ENCODE peak calls at places on chromosomes 16 and 17, in four cellular contexts. A is AG09319, N is left ventricle myocardium inferior, Y is fibroblast of lung. P is an unnamed sample.

GRCh38 chr17:75785016-75785769 is 587 bp downstream of the UNK start:
- DNase-seq in A (peak), N (peak), Y (peak), P (peak)

GRCh38 chr17:59165933-59166342 is 10.4 kb downstream of the PRR11 start:
- DNase-seq in A (peak), N (no peak), Y (peak), P (peak)

GRCh38 chr17:66032082-66032712 is 159.7 kb downstream of the CEP112 start:
- DNase-seq in A (no peak), N (no peak), Y (no peak), P (no peak)

GRCh38 chr16:81003610-81004460 is 2.9 kb downstream of the CMC2 start:
- DNase-seq in A (no peak), N (no peak), Y (peak), P (peak)

GRCh38 chr17:17876959-17877547 is 40.3 kb upstream of the SREBF1 start:
- DNase-seq in A (no peak), N (peak), Y (peak), P (peak)

GRCh38 chr17:42937712-42938596 is 26.3 kb downstream of the AARSD1 start:
- DNase-seq in A (no peak), N (no peak), Y (peak), P (peak)

GRCh38 chr17:290626-291025 is 62.0 kb downstream of the RPH3AL start:
- DNase-seq in A (no peak), N (no peak), Y (no peak), P (no peak)

GRCh38 chr17:46837521-46837920 is 13.9 kb upstream of the WNT9B start:
- DNase-seq in A (no peak), N (no peak), Y (no peak), P (no peak)

GRCh38 chr17:81546906-81547613 is 5.1 kb downstream of the FAAP100 start:
- DNase-seq in A (no peak), N (no peak), Y (no peak), P (no peak)

GRCh38 chr16:17134586-17134985 is 336.2 kb downstream of the XYLT1 start:
- DNase-seq in A (no peak), N (no peak), Y (no peak), P (no peak)

GRCh38 chr17:40452074-40452787 is 9.0 kb downstream of the IGFBP4 start:
- DNase-seq in A (no peak), N (no peak), Y (peak), P (peak)

GRCh38 chr17:57740225-57740528 is 4.9 kb downstream of the CCDC182 start:
- DNase-seq in A (no peak), N (no peak), Y (no peak), P (no peak)

GRCh38 chr17:57737450-57737849 is 7.6 kb downstream of the CCDC182 start:
- DNase-seq in A (no peak), N (no peak), Y (no peak), P (no peak)

GRCh38 chr17:57735230-57735629 is 9.9 kb downstream of the CCDC182 start:
- DNase-seq in A (no peak), N (no peak), Y (no peak), P (no peak)

GRCh38 chr17:57735707-57736106 is 9.4 kb downstream of the CCDC182 start:
- DNase-seq in A (no peak), N (no peak), Y (no peak), P (no peak)

GRCh38 chr17:57739402-57740224 is 5.5 kb downstream of the CCDC182 start:
- DNase-seq in A (no peak), N (no peak), Y (peak), P (peak)
- TF ChIP-seq CTCF in A (no peak), N (peak), Y (peak), P (peak)

GRCh38 chr17:63116228-63116627 is 150.2 kb downstream of the TANC2 start:
- DNase-seq in A (no peak), N (no peak), Y (no peak), P (no peak)
- TF ChIP-seq CTCF in A (no peak), N (no peak), Y (no peak), P (no peak)

DNA sequence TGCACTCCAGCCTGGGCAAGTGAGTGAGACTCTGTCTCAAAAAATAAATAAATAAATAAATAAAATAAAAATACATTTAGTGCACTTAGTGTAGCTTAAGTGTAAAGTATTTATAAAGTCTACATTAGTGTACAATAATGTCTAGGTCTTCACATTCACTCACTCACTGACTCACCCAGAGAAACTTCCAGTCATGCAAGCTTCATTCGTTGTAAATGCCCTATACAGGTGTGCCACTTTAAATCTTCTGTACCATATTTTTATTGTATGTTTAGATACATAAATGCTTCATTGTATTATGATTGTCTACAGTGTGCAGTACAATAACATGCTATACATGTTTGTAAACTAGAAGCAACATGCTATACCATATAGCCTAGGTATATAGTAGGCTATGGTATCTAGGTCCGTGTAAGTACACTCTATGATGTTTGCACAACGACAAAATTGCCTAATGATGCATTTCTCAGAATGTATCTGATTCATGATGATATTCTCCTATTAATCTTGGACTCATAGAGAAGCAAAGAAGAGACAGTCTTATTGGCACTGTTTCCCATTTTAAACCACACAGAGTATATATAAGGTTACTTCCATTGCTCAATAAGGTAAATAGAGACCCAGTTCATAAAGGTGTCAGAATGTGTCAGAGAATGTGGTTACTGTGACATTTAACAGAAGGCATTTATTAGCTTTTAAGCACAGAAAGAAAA is 1314.9 kb downstream of the CDH11 start:
- DNase-seq in A (no peak), N (no peak), Y (no peak), P (no peak)
- TF ChIP-seq CTCF in A (no peak), N (no peak), Y (no peak), P (no peak)

GRCh38 chr17:73304438-73304837 is 7.4 kb downstream of the CDC42EP4 start:
- DNase-seq in A (no peak), N (no peak), Y (no peak), P (no peak)
- TF ChIP-seq CTCF in A (no peak), N (no peak), Y (no peak), P (no peak)

DNA sequence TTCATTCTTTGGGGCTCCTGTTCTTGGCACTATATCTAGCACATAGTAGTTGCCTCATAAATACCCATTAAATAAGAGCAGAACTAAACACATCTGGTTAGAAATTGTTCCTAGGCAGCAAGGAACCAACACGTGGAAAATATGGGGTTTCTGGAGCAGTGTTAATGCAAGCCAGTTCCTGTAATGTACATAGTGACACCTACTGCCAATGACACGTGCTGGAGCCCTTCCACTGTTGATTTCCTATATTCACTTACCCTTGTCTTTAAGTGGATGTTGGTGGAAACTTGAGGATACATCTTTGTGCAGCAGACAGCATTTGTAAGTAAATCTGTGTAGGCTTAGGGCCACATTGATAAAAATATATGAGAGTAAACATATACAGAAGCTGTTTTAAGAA is 1.6 kb upstream of the IRF8 start:
- DNase-seq in A (no peak), N (no peak), Y (no peak), P (no peak)
- TF ChIP-seq CTCF in A (no peak), N (no peak), Y (no peak), P (no peak)

GRCh38 chr17:77145209-77145608 is 4.4 kb downstream of the SEC14L1 start:
- DNase-seq in A (no peak), N (no peak), Y (no peak), P (no peak)

GRCh38 chr17:77144227-77144626 is 3.5 kb downstream of the SEC14L1 start:
- DNase-seq in A (no peak), N (no peak), Y (no peak), P (no peak)

GRCh38 chr17:77146882-77147281 is 6.1 kb downstream of the SEC14L1 start:
- DNase-seq in A (no peak), N (no peak), Y (no peak), P (no peak)

GRCh38 chr17:77147357-77147801 is 6.6 kb downstream of the SEC14L1 start:
- DNase-seq in A (no peak), N (no peak), Y (no peak), P (no peak)

DNA sequence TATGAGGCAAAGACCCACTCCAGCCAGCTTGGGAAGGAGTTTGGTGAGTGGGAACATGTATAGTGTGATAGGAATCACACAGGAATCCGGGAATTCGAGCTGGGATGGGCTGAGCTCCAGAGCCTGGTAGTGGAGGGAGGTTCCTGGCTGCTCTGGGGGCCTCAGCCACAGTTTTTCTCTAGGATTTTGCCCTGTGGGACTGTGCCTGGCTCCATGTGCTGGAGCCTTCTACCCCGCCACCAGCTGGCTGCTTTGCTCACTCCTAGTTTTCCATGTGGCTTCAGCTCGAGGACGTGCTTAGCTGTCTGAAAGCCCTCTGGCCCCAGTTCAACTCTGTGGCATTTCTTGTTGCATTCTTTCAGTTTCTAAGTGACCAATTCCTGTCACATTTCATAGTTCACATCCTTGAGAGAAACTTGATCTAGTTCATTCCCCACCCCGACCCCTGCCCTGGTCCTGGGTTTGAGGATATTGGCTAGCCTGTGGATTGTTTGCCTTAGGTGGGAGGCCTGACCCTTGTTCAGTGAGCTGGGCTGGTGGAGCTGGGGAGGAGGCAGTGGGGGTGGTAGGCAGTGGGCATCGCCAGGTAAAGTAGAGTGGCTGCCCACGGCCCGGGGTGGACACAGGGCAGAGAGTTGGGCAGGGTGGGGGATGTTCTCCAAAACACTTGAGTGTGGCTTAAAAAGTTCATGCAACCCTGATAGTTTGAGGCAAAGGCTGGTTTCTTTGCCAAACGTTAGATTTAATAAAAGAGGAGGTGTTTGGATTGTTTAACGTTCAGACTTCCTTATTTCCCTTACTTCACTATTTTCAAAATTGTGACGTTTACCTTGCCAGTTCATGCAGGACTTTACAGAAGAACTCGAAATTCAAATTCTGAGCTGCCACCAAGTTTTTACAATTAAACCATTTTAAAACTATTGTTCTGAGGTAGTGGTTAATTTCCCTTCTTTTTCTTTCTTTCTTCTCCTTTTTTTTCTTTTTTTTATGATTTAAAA is 5.2 kb downstream of the SEC14L1 start:
- DNase-seq in A (peak), N (peak), Y (peak), P (peak)
- TF ChIP-seq CTCF in A (peak), N (peak), Y (peak), P (peak)

GRCh38 chr16:660132-660458 is 7.8 kb upstream of the RHOT2 start:
- DNase-seq in A (no peak), N (no peak), Y (no peak), P (no peak)

GRCh38 chr16:660459-661183 is 7.3 kb upstream of the RHOT2 start:
- DNase-seq in A (peak), N (peak), Y (peak), P (peak)

GRCh38 chr16:662597-662996 is 5.3 kb upstream of the RHOT2 start:
- DNase-seq in A (no peak), N (no peak), Y (no peak), P (no peak)

GRCh38 chr16:662095-662494 is 5.8 kb upstream of the RHOT2 start:
- DNase-seq in A (no peak), N (no peak), Y (no peak), P (no peak)

DNA sequence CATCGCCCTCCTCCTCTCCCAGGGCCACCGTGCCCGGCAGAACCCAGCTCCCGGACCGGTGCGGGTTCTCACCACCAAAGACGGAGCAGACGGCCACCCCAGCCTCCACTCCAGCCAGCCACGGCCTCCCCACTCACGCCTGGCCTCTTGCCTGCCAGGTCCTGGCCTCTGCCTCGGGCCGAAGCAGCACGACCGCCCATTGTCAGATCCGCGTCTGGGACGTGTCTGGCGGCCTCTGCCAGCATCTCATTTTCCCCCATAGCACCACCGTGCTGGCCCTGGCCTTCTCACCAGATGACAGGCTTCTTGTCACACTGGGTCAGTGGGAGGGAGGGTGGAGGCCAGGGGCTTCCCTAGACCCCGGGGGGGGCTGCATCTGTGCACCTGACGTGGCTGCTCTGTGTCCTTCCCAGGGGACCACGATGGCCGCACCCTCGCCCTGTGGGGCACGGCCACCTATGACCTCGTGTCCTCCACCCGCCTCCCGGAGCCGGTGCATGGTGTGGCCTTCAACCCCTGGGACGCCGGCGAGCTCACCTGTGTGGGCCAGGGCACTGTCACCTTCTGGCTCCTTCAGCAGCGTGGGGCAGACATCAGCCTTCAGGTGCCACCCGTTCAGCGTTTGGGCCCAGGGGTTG is 6.6 kb upstream of the RHOT2 start:
- DNase-seq in A (no peak), N (no peak), Y (no peak), P (no peak)
- TF ChIP-seq CTCF in A (no peak), N (no peak), Y (no peak), P (no peak)

GRCh38 chr17:64368277-64368676 is 22.4 kb downstream of the PECAM1 start:
- DNase-seq in A (no peak), N (no peak), Y (no peak), P (no peak)
- TF ChIP-seq CTCF in A (no peak), N (no peak), Y (no peak), P (no peak)

P was measured in cardiac fibroblast.